ENCODE peak calls at places on chromosome 11, in eight cellular contexts. N is body of pancreas, B is HT1080, Z is Calu3, W is endothelial cell of umbilical vein, D is NCI-H1930, T is GM04503, U is cardiac fibroblast. M is an unnamed sample.

GRCh38 chr11:34844466-34845112 is 71.6 kb downstream of the APIP start:
- DNase-seq in N (no peak), B (no peak), Z (no peak), W (no peak), D (no peak), T (no peak), U (no peak), M (no peak)

GRCh38 chr11:64745523-64746328 is 1.8 kb upstream of the RASGRP2 start:
- DNase-seq in N (peak), B (no peak), Z (no peak), W (peak), D (peak), T (no peak), U (peak), M (no peak)

GRCh38 chr11:79249341-79249993 is 191.4 kb downstream of the TENM4 start:
- DNase-seq in N (no peak), B (peak), Z (no peak), W (no peak), D (no peak), T (no peak), U (peak), M (peak)

GRCh38 chr11:17831883-17832282 is 97.3 kb downstream of the KCNC1 start:
- DNase-seq in N (no peak), B (no peak), Z (no peak), W (no peak), D (no peak), T (no peak), U (no peak), M (no peak)

GRCh38 chr11:63444181-63444580 is 46.8 kb downstream of the PLAAT5 start:
- DNase-seq in N (no peak), B (no peak), Z (no peak), W (no peak), D (no peak), T (no peak), U (no peak), M (no peak)

GRCh38 chr11:35073691-35074382 is 65.1 kb upstream of the CD44 start:
- DNase-seq in N (no peak), B (peak), Z (no peak), W (no peak), D (no peak), T (no peak), U (peak), M (no peak)

GRCh38 chr11:113401718-113402117 is 14.1 kb downstream of the ANKK1 start:
- DNase-seq in N (peak), B (peak), Z (peak), W (peak), D (no peak), T (no peak), U (no peak), M (peak)

GRCh38 chr11:76769071-76769560 is 14.0 kb upstream of the TSKU start:
- DNase-seq in N (no peak), B (no peak), Z (no peak), W (no peak), D (no peak), T (no peak), U (peak), M (no peak)

GRCh38 chr11:118530683-118531596 is at the start of gene TMEM25:
- DNase-seq in N (peak), B (peak), Z (peak), W (peak), D (peak), T (no peak), U (peak), M (no peak)

GRCh38 chr11:91296628-91297027 is 928.0 kb upstream of the FAT3 start:
- DNase-seq in N (no peak), B (peak), Z (no peak), W (no peak), D (no peak), T (no peak), U (peak), M (no peak)

GRCh38 chr11:111059726-111060125 is 185.8 kb upstream of the POU2AF2 start:
- DNase-seq in N (no peak), B (peak), Z (no peak), W (no peak), D (no peak), T (no peak), U (peak), M (no peak)

GRCh38 chr11:72221386-72221785 is 3.2 kb upstream of the INPPL1 start:
- DNase-seq in N (no peak), B (no peak), Z (no peak), W (no peak), D (no peak), T (no peak), U (no peak), M (no peak)

GRCh38 chr11:36346562-36347383 is 50.7 kb downstream of the PRR5L start:
- DNase-seq in N (no peak), B (no peak), Z (no peak), W (no peak), D (no peak), T (no peak), U (no peak), M (no peak)

GRCh38 chr11:44621784-44622183 is 56.3 kb downstream of the CD82 start:
- DNase-seq in N (no peak), B (no peak), Z (no peak), W (no peak), D (no peak), T (no peak), U (no peak), M (no peak)

GRCh38 chr11:71406681-71407080 is 41.5 kb downstream of the DHCR7 start:
- DNase-seq in N (no peak), B (no peak), Z (no peak), W (no peak), D (no peak), T (no peak), U (no peak), M (no peak)

GRCh38 chr11:83680351-83680750 is 394.2 kb upstream of the CCDC90B start:
- DNase-seq in N (no peak), B (no peak), Z (no peak), W (no peak), D (peak), T (no peak), U (no peak), M (no peak)

GRCh38 chr11:4065601-4066377 is 28.8 kb upstream of the RRM1 start:
- DNase-seq in N (no peak), B (no peak), Z (no peak), W (no peak), D (no peak), T (no peak), U (peak), M (no peak)

GRCh38 chr11:1389932-1390587 is at the start of gene BRSK2:
- DNase-seq in N (peak), B (no peak), Z (no peak), W (no peak), D (no peak), T (no peak), U (no peak), M (no peak)

GRCh38 chr11:1307163-1307870 is 2.1 kb downstream of the TOLLIP start:
- DNase-seq in N (peak), B (no peak), Z (no peak), W (no peak), D (no peak), T (no peak), U (no peak), M (no peak)

GRCh38 chr11:77724639-77725038 is 87.0 kb upstream of the CLNS1A start:
- DNase-seq in N (no peak), B (no peak), Z (no peak), W (no peak), D (no peak), T (no peak), U (no peak), M (no peak)

GRCh38 chr11:38411149-38411548 is 1813.1 kb upstream of the RAG2 start:
- DNase-seq in N (no peak), B (no peak), Z (no peak), W (no peak), D (no peak), T (no peak), U (no peak), M (no peak)

GRCh38 chr11:117010808-117011540 is 87.3 kb downstream of the SIK3 start:
- DNase-seq in N (no peak), B (peak), Z (no peak), W (peak), D (no peak), T (peak), U (peak), M (peak)

GRCh38 chr11:64794526-64794925 is 8.5 kb downstream of the MAP4K2 start:
- DNase-seq in N (no peak), B (no peak), Z (no peak), W (no peak), D (no peak), T (no peak), U (no peak), M (no peak)

GRCh38 chr11:75602916-75603315 is 40.9 kb downstream of the SERPINH1 start:
- DNase-seq in N (no peak), B (peak), Z (no peak), W (peak), D (no peak), T (no peak), U (no peak), M (no peak)

GRCh38 chr11:128018692-128019091 is 568.7 kb downstream of the ETS1 start:
- DNase-seq in N (no peak), B (peak), Z (no peak), W (no peak), D (no peak), T (no peak), U (no peak), M (no peak)

GRCh38 chr11:34337016-34337415 is 20.8 kb downstream of the ABTB2 start:
- DNase-seq in N (no peak), B (no peak), Z (no peak), W (no peak), D (no peak), T (no peak), U (no peak), M (no peak)

GRCh38 chr11:43992834-43993637 is 50.6 kb downstream of the C11orf96 start:
- DNase-seq in N (peak), B (no peak), Z (no peak), W (no peak), D (no peak), T (no peak), U (peak), M (no peak)

GRCh38 chr11:2329551-2329950 is 27.7 kb downstream of the TSPAN32 start:
- DNase-seq in N (no peak), B (no peak), Z (no peak), W (no peak), D (no peak), T (no peak), U (no peak), M (no peak)

GRCh38 chr11:35887737-35888136 is 56.1 kb upstream of the LDLRAD3 start:
- DNase-seq in N (no peak), B (no peak), Z (no peak), W (no peak), D (no peak), T (no peak), U (no peak), M (no peak)

GRCh38 chr11:115716577-115717214 is 212.5 kb upstream of the CADM1 start:
- DNase-seq in N (no peak), B (no peak), Z (no peak), W (no peak), D (no peak), T (no peak), U (no peak), M (no peak)

GRCh38 chr11:79691445-79691844 is 250.6 kb upstream of the TENM4 start:
- DNase-seq in N (no peak), B (no peak), Z (no peak), W (no peak), D (no peak), T (no peak), U (no peak), M (no peak)

GRCh38 chr11:48104562-48104924 is 112.1 kb upstream of the OR4B1 start:
- DNase-seq in N (no peak), B (no peak), Z (peak), W (no peak), D (no peak), T (no peak), U (no peak), M (no peak)

GRCh38 chr11:35304393-35304790 is 115.0 kb downstream of the SLC1A2 start:
- DNase-seq in N (no peak), B (peak), Z (peak), W (no peak), D (peak), T (peak), U (peak), M (peak)

GRCh38 chr11:11022126-11022730 is 164.4 kb upstream of the ZBED5 start:
- DNase-seq in N (no peak), B (no peak), Z (peak), W (peak), D (no peak), T (no peak), U (peak), M (no peak)

GRCh38 chr11:105609341-105609781 is 512 bp upstream of the GRIA4 start:
- DNase-seq in N (peak), B (no peak), Z (peak), W (peak), D (peak), T (no peak), U (peak), M (no peak)

GRCh38 chr11:17504330-17505107 is 27.9 kb upstream of the ABCC8 start:
- DNase-seq in N (peak), B (peak), Z (peak), W (peak), D (peak), T (no peak), U (peak), M (no peak)

GRCh38 chr11:69301491-69302401 is 7.8 kb downstream of the MYEOV start:
- DNase-seq in N (no peak), B (peak), Z (peak), W (peak), D (no peak), T (peak), U (peak), M (peak)

GRCh38 chr11:126884192-126884973 is 116.2 kb downstream of the KIRREL3 start:
- DNase-seq in N (no peak), B (no peak), Z (no peak), W (no peak), D (no peak), T (no peak), U (no peak), M (peak)

GRCh38 chr11:65423516-65424199 is 1.1 kb downstream of the NEAT1 start:
- DNase-seq in N (peak), B (no peak), Z (no peak), W (peak), D (no peak), T (no peak), U (no peak), M (peak)